ENCODE peak calls at places on chromosomes 5 and 9, in four cellular contexts. A, B, K and Y are unnamed samples.

GRCh38 chr5:154190652-154191304 is at the start of gene GALNT10:
- DNase-seq in K (peak), A (peak), B (peak), Y (peak)

GRCh38 chr9:33315371-33315770 is 25.1 kb downstream of the NFX1 start:
- DNase-seq in B (no peak), A (no peak), K (no peak), Y (no peak)

GRCh38 chr5:114055810-114056476 is 305.9 kb upstream of the KCNN2 start:
- DNase-seq in A (no peak), K (no peak), B (no peak), Y (no peak)

GRCh38 chr9:97986466-97986865 is 3.3 kb downstream of the ANP32B start:
- DNase-seq in A (no peak), B (no peak), K (no peak), Y (no peak)

GRCh38 chr5:177596775-177597238 is 3.1 kb upstream of the B4GALT7 start:
- DNase-seq in B (no peak), A (no peak), K (no peak), Y (peak)

GRCh38 chr5:27855491-27855890 is 817.1 kb upstream of the CDH9 start:
- DNase-seq in K (no peak), A (no peak), B (no peak), Y (no peak)

GRCh38 chr5:137932800-137933199 is 43.5 kb downstream of the PKD2L2 start:
- DNase-seq in A (no peak), B (no peak), K (no peak), Y (no peak)

GRCh38 chr5:125153231-125153630 is 406.8 kb upstream of the ZNF608 start:
- DNase-seq in A (no peak), K (no peak), B (no peak), Y (no peak)

GRCh38 chr5:107542428-107542827 is 128.3 kb downstream of the EFNA5 start:
- DNase-seq in K (peak), B (peak), A (peak), Y (peak)

GRCh38 chr5:71533614-71534013 is 53.5 kb upstream of the MCCC2 start:
- DNase-seq in K (no peak), B (peak), A (no peak), Y (no peak)

GRCh38 chr9:109506097-109506712 is 8.1 kb upstream of the PTPN3 start:
- DNase-seq in B (no peak), K (peak), A (no peak), Y (no peak)

GRCh38 chr5:176998828-176999227 is 7.8 kb downstream of the UIMC1 start:
- DNase-seq in B (no peak), A (no peak), K (no peak), Y (peak)

GRCh38 chr5:103305829-103306228 is 47.3 kb downstream of the MACIR start:
- DNase-seq in K (no peak), A (no peak), B (peak), Y (no peak)

GRCh38 chr5:131223751-131224386 is 40.0 kb upstream of the CDC42SE2 start:
- DNase-seq in K (no peak), B (no peak), A (no peak), Y (no peak)

GRCh38 chr9:92634712-92635605 is 35.0 kb downstream of the IPPK start:
- DNase-seq in B (peak), A (peak), K (peak), Y (peak)

GRCh38 chr5:45038366-45038987 is 229.7 kb downstream of the MRPS30 start:
- DNase-seq in A (peak), K (peak), B (peak), Y (no peak)

GRCh38 chr5:91212336-91213092 is 170.6 kb downstream of the ARRDC3 start:
- DNase-seq in A (no peak), K (no peak), B (no peak), Y (no peak)

GRCh38 chr5:67306997-67307580 is 110.5 kb upstream of the CD180 start:
- DNase-seq in A (no peak), K (no peak), B (no peak), Y (no peak)

GRCh38 chr9:97398999-97399758 is 12.7 kb upstream of the TDRD7 start:
- DNase-seq in B (peak), A (peak), K (peak), Y (peak)

GRCh38 chr5:3353561-3353960 is 242.1 kb upstream of the IRX1 start:
- DNase-seq in A (no peak), K (no peak), B (no peak), Y (no peak)

GRCh38 chr5:98468188-98468869 is 305.1 kb upstream of the RGMB start:
- DNase-seq in K (no peak), A (no peak), B (no peak), Y (no peak)

GRCh38 chr9:68739631-68740174 is 34.7 kb downstream of the PIP5K1B start:
- DNase-seq in A (no peak), K (peak), B (no peak), Y (no peak)

GRCh38 chr9:70117835-70118319 is 74.2 kb downstream of the MAMDC2 start:
- DNase-seq in K (peak), B (no peak), A (no peak), Y (no peak)

GRCh38 chr5:157502143-157502647 is 42.2 kb downstream of the NIPAL4 start:
- DNase-seq in K (no peak), B (no peak), A (no peak), Y (no peak)

GRCh38 chr9:94920439-94920951 is 194.0 kb downstream of the AOPEP start:
- DNase-seq in A (no peak), B (no peak), K (no peak), Y (no peak)

GRCh38 chr5:155729684-155730059 is 597.3 kb upstream of the SGCD start:
- DNase-seq in A (no peak), B (no peak), K (no peak), Y (peak)

GRCh38 chr5:155727512-155728145 is 599.3 kb upstream of the SGCD start:
- DNase-seq in K (no peak), A (peak), B (no peak), Y (no peak)

GRCh38 chr5:155726267-155726666 is 600.7 kb upstream of the SGCD start:
- DNase-seq in A (no peak), K (no peak), B (no peak), Y (no peak)

GRCh38 chr5:155728146-155728856 is 598.7 kb upstream of the SGCD start:
- DNase-seq in K (no peak), B (no peak), A (peak), Y (peak)

GRCh38 chr5:155728857-155729683 is 597.9 kb upstream of the SGCD start:
- DNase-seq in K (no peak), A (no peak), B (no peak), Y (no peak)
- H3K4me3 ChIP-seq in K (no peak), A (peak), B (no peak), Y (no peak)

GRCh38 chr5:141105350-141105749 is 5.1 kb downstream of the PCDHB3 start:
- DNase-seq in K (no peak), A (no peak), B (no peak), Y (no peak)

GRCh38 chr5:141094481-141095262 is at the start of gene PCDHB2:
- DNase-seq in A (peak), B (no peak), K (peak), Y (no peak)

GRCh38 chr5:141095263-141095641 is 837 bp downstream of the PCDHB2 start:
- DNase-seq in A (no peak), K (no peak), B (no peak), Y (no peak)

GRCh38 chr5:141101059-141101458 is 786 bp downstream of the PCDHB3 start:
- DNase-seq in B (no peak), K (no peak), A (no peak), Y (no peak)

GRCh38 chr5:141100243-141100805 is at the start of gene PCDHB3:
- DNase-seq in A (no peak), B (peak), K (peak), Y (no peak)
- TF ChIP-seq CTCF in A (no peak), B (peak), K (peak), Y (peak)

GRCh38 chr5:9544502-9545300 is 1.2 kb downstream of the SEMA5A start:
- DNase-seq in B (no peak), A (peak), K (peak), Y (peak)
- TF ChIP-seq POLR2A in B (no peak), A (no peak), K (no peak), Y (no peak)

GRCh38 chr5:59296317-59297264 is 596.9 kb downstream of the PDE4D start:
- DNase-seq in B (no peak), A (peak), K (peak), Y (no peak)
- H3K4me3 ChIP-seq in B (no peak), A (peak), K (peak), Y (peak)

GRCh38 chr9:107033974-107034373 is 171.0 kb downstream of the ZNF462 start:
- DNase-seq in A (no peak), B (no peak), K (no peak), Y (no peak)
- TF ChIP-seq CTCF in A (no peak), B (no peak), K (no peak), Y (no peak)

DNA sequence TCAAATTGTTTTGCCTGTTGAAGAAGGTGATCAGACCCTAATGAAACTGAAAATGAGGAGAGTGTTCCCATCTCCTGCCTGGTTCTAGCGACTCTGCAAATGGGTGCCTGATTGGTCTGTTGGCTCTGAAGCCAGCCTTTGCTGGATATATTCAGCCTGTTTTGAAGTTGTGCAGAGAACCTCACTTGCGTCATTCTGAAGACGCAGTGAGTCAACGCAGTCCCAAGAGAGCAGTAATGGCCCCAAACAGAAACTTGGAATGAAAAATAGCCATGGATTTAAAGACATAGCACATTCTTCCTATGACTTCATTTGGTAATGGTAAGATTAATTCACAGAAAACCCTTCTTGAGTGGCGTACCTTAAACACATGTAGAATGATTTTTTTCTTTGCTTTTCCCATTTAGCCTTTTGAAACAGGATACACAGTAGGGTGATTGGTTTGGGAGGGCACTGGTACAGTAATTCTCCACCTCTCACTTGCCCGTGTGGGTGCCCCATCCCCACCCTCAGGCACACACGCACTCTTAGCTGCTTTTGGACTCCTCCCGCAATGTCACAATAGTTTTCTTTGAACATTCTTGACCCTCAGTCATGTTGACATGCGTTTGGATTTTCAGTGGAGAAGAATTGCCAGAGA is 54.1 kb upstream of the ABL1 start:
- DNase-seq in A (peak), K (no peak), B (no peak), Y (no peak)
- TF ChIP-seq POLR2A in A (no peak), K (no peak), B (no peak), Y (peak)

DNA sequence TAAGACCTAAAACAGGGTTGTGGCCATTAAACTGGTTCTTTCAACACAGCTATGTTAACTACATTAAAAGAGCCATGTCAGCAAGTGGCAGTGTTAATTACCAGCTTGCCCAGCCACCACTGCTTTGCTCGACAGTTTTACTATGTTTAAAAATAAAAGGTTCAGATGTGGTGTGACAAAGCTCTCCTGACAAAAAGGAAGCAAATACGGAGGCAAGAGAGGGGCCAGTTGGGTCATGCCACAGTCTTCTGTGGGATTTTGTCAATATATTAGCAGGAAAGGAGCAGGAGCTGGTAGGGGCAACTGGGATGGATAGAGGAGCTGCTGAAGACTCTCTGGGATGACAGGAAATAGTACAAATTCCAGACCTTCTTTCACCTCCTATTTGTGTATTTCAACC is 113.5 kb upstream of the PCA3 start:
- DNase-seq in B (no peak), A (no peak), K (no peak), Y (no peak)
- H3K4me3 ChIP-seq in B (no peak), A (no peak), K (no peak), Y (no peak)

GRCh38 chr5:173302546-173303155 is 25.6 kb downstream of the STC2 start:
- DNase-seq in B (peak), K (peak), A (peak), Y (no peak)
- TF ChIP-seq CTCF in B (no peak), K (no peak), A (no peak), Y (no peak)

DNA sequence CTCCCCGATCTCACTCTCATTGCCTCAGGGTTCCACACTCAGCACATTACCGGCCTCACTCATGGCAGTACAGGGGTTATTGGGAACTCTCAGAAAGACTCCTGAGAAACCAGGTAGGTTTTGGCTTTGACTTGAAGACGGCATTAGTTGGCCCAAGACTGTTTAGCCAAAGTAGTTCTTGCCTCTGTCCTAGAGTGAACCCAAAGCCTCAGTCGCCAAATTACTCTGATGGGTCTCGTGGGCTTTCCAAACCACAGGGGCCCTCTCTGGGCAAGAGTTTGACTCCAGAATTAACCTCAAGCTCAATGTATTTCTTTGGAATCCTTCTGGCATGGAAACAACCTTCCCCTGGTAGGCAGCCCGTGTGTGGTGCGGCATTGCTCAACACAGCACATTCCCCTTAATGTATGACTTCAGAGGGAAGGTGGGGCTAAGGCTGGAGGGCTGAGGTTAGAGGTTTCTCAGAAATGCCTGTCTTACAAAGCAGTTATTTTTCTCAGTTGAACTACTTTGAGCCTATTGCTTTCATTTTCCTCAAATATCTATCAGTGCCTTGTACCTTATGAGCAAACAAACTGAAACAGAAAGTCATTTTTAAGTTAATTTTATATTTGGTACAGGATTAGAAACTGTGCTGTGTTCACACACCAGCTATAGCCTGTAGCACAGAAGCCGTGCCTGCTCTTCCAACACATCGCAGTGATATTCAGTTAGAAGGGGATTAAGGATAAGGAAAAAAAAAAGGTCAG is 123.8 kb upstream of the HAPLN1 start:
- DNase-seq in B (no peak), A (peak), K (no peak), Y (no peak)
- TF ChIP-seq POLR2A in B (no peak), A (no peak), K (no peak), Y (no peak)

GRCh38 chr9:126157409-126157808 is 169.2 kb upstream of the MVB12B start:
- DNase-seq in A (no peak), B (no peak), K (no peak), Y (no peak)
- H3K4me3 ChIP-seq in A (no peak), B (no peak), K (no peak), Y (no peak)